ENCODE peak calls at places on chromosomes 3 and 15, in seven cellular contexts. B is ureter; I is CD8-positive, alpha-beta memory T cell; N is Right ventricle myocardium inferior; F is K562; D is cardiac fibroblast; T is AG09309. O is an unnamed sample.

GRCh38 chr3:124935264-124935663 is 713 bp upstream of the MUC13 start:
- DNase-seq in B (no peak), I (no peak), N (no peak), F (no peak), D (no peak), T (no peak), O (no peak)

GRCh38 chr15:70121656-70122297 is 24.1 kb upstream of the TLE3 start:
- DNase-seq in B (peak), I (no peak), N (peak), F (no peak), D (peak), T (peak), O (no peak)

GRCh38 chr3:152524198-152525140 is 255.7 kb downstream of the MBNL1 start:
- DNase-seq in B (no peak), I (peak), N (no peak), F (no peak), D (peak), T (peak), O (peak)

GRCh38 chr3:117547956-117548550 is 838.5 kb downstream of the TUSC7 start:
- DNase-seq in B (no peak), I (no peak), N (no peak), F (no peak), D (peak), T (no peak), O (no peak)

GRCh38 chr3:143120716-143121239 is 1.2 kb downstream of the CHST2 start:
- DNase-seq in B (no peak), I (peak), N (no peak), F (peak), D (peak), T (no peak), O (peak)

GRCh38 chr3:94647131-94647530 is 584.3 kb downstream of the NSUN3 start:
- DNase-seq in B (no peak), I (no peak), N (no peak), F (no peak), D (no peak), T (no peak), O (no peak)

GRCh38 chr15:90864507-90864906 is 3.9 kb upstream of the FURIN start:
- DNase-seq in B (no peak), I (no peak), N (no peak), F (no peak), D (no peak), T (no peak), O (no peak)

GRCh38 chr3:23052230-23053019 is 150.7 kb upstream of the UBE2E2 start:
- DNase-seq in B (no peak), I (no peak), N (no peak), F (no peak), D (no peak), T (no peak), O (peak)

GRCh38 chr3:23202203-23202920 is 765 bp upstream of the UBE2E2 start:
- DNase-seq in B (peak), I (peak), N (peak), F (no peak), D (peak), T (no peak), O (peak)

GRCh38 chr3:144791034-144791433 is 819.4 kb downstream of the DIPK2A start:
- DNase-seq in B (no peak), I (no peak), N (peak), F (no peak), D (no peak), T (no peak), O (no peak)

GRCh38 chr3:159919873-159920272 is 68.8 kb upstream of the IL12A start:
- DNase-seq in B (no peak), I (no peak), N (no peak), F (no peak), D (peak), T (no peak), O (no peak)

GRCh38 chr3:147945968-147946519 is 536.9 kb downstream of the ZIC1 start:
- DNase-seq in B (no peak), I (no peak), N (no peak), F (no peak), D (peak), T (peak), O (peak)

GRCh38 chr3:64708456-64708855 is 20.7 kb upstream of the ADAMTS9 start:
- DNase-seq in B (no peak), I (no peak), N (no peak), F (no peak), D (no peak), T (no peak), O (no peak)

GRCh38 chr15:60003243-60004018 is 680 bp upstream of the FOXB1 start:
- DNase-seq in B (no peak), I (no peak), N (no peak), F (no peak), D (no peak), T (no peak), O (no peak)

GRCh38 chr3:123739754-123740153 is 144.4 kb downstream of the MYLK start:
- DNase-seq in B (no peak), I (no peak), N (no peak), F (no peak), D (peak), T (no peak), O (no peak)

GRCh38 chr3:171446801-171447578 is 13.2 kb downstream of the TNIK start:
- DNase-seq in B (no peak), I (no peak), N (no peak), F (no peak), D (no peak), T (peak), O (peak)

GRCh38 chr15:78083687-78084358 is 6.3 kb upstream of the TBC1D2B start:
- DNase-seq in B (no peak), I (no peak), N (no peak), F (no peak), D (no peak), T (no peak), O (no peak)

GRCh38 chr3:127210654-127210943 is 17.7 kb downstream of the PRR23E start:
- DNase-seq in B (no peak), I (no peak), N (no peak), F (no peak), D (no peak), T (no peak), O (no peak)

GRCh38 chr3:16665282-16665741 is 60.1 kb upstream of the DAZL start:
- DNase-seq in B (no peak), I (no peak), N (no peak), F (no peak), D (peak), T (no peak), O (peak)

GRCh38 chr3:38039101-38039898 is at the start of gene DLEC1:
- DNase-seq in B (peak), I (peak), N (peak), F (peak), D (peak), T (no peak), O (no peak)

GRCh38 chr3:60809857-60810256 is 441.4 kb downstream of the FHIT start:
- DNase-seq in B (no peak), I (no peak), N (no peak), F (no peak), D (peak), T (peak), O (peak)

O was measured in HEK293T.